ENCODE peak calls at places on chromosomes 6 and 20, in nine cellular contexts. P, E, M, H, U, B, Z, F and S are unnamed samples.

GRCh38 chr6:6752129-6752528 is 163.6 kb downstream of the LY86 start:
- DNase-seq in P (no peak), E (no peak), M (no peak), H (peak), U (no peak), B (no peak), Z (peak), F (no peak), S (no peak)

GRCh38 chr6:30231067-30231466 is 17.9 kb upstream of the TRIM26 start:
- DNase-seq in P (no peak), E (no peak), M (no peak), H (no peak), U (no peak), B (no peak), Z (no peak), F (no peak), S (no peak)

GRCh38 chr6:136508701-136509387 is 41.4 kb downstream of the MAP7 start:
- DNase-seq in P (no peak), E (no peak), M (no peak), H (peak), U (no peak), B (no peak), Z (no peak), F (peak), S (no peak)

GRCh38 chr6:52515219-52515960 is 61.5 kb downstream of the TRAM2 start:
- DNase-seq in P (no peak), E (no peak), M (no peak), H (no peak), U (no peak), B (no peak), Z (no peak), F (peak), S (no peak)

GRCh38 chr6:73728548-73729205 is 32.7 kb downstream of the CD109 start:
- DNase-seq in P (no peak), E (no peak), M (no peak), H (no peak), U (no peak), B (peak), Z (no peak), F (no peak), S (no peak)

GRCh38 chr6:116954938-116955337 is 77.9 kb downstream of the RFX6 start:
- DNase-seq in P (no peak), E (no peak), M (no peak), H (no peak), U (no peak), B (no peak), Z (peak), F (no peak), S (no peak)

GRCh38 chr6:41706876-41707564 is 28.4 kb downstream of the TFEB start:
- DNase-seq in P (no peak), E (peak), M (no peak), H (no peak), U (peak), B (peak), Z (no peak), F (no peak), S (no peak)

GRCh38 chr6:136987526-136987925 is 57.2 kb downstream of the IL20RA start:
- DNase-seq in P (no peak), E (no peak), M (no peak), H (no peak), U (no peak), B (no peak), Z (no peak), F (no peak), S (no peak)

GRCh38 chr6:105326838-105327745 is 75.8 kb downstream of the PREP start:
- DNase-seq in P (no peak), E (no peak), M (no peak), H (peak), U (no peak), B (no peak), Z (no peak), F (peak), S (peak)

GRCh38 chr20:50930139-50931047 is 844 bp downstream of the ADNP start:
- DNase-seq in P (no peak), E (peak), M (no peak), H (no peak), U (peak), B (no peak), Z (peak), F (peak), S (no peak)

GRCh38 chr6:123888779-123889513 is 85.3 kb downstream of the NKAIN2 start:
- DNase-seq in P (no peak), E (no peak), M (no peak), H (no peak), U (no peak), B (no peak), Z (no peak), F (no peak), S (no peak)

GRCh38 chr6:12265795-12266194 is 24.4 kb upstream of the EDN1 start:
- DNase-seq in P (no peak), E (no peak), M (no peak), H (peak), U (no peak), B (no peak), Z (no peak), F (no peak), S (peak)

GRCh38 chr6:46729810-46730342 is 5.3 kb downstream of the PLA2G7 start:
- DNase-seq in P (no peak), E (no peak), M (no peak), H (no peak), U (no peak), B (no peak), Z (no peak), F (no peak), S (no peak)

GRCh38 chr20:24485981-24486380 is 16.6 kb downstream of the SYNDIG1 start:
- DNase-seq in P (no peak), E (no peak), M (no peak), H (no peak), U (no peak), B (no peak), Z (no peak), F (no peak), S (no peak)

GRCh38 chr20:17941087-17941825 is 27.3 kb downstream of the SNX5 start:
- DNase-seq in P (no peak), E (no peak), M (no peak), H (no peak), U (no peak), B (no peak), Z (no peak), F (no peak), S (no peak)

GRCh38 chr20:10716855-10717254 is 43.1 kb upstream of the JAG1 start:
- DNase-seq in P (no peak), E (no peak), M (no peak), H (no peak), U (no peak), B (no peak), Z (no peak), F (no peak), S (no peak)

GRCh38 chr6:71047401-71047800 is 90.5 kb upstream of the B3GAT2 start:
- DNase-seq in P (no peak), E (no peak), M (no peak), H (no peak), U (no peak), B (no peak), Z (no peak), F (no peak), S (no peak)

GRCh38 chr6:19024737-19025136 is 637.6 kb downstream of the RNF144B start:
- DNase-seq in P (no peak), E (no peak), M (no peak), H (peak), U (no peak), B (no peak), Z (no peak), F (peak), S (peak)

GRCh38 chr6:110217255-110217654 is 37.0 kb downstream of the CDC40 start:
- DNase-seq in P (no peak), E (no peak), M (no peak), H (no peak), U (no peak), B (no peak), Z (no peak), F (peak), S (no peak)

GRCh38 chr20:10368702-10369041 is 65.3 kb downstream of the MKKS start:
- DNase-seq in P (no peak), E (no peak), M (no peak), H (no peak), U (no peak), B (no peak), Z (no peak), F (no peak), S (no peak)

GRCh38 chr6:89826029-89826528 is 3.6 kb upstream of the CASP8AP2 start:
- DNase-seq in P (no peak), E (no peak), M (no peak), H (no peak), U (no peak), B (no peak), Z (no peak), F (no peak), S (no peak)

GRCh38 chr20:2273634-2274302 is 22.0 kb upstream of the TGM3 start:
- DNase-seq in P (no peak), E (no peak), M (no peak), H (no peak), U (no peak), B (no peak), Z (no peak), F (no peak), S (no peak)

GRCh38 chr6:43705996-43706395 is 18.4 kb upstream of the MRPS18A start:
- DNase-seq in P (no peak), E (no peak), M (no peak), H (no peak), U (no peak), B (no peak), Z (no peak), F (no peak), S (no peak)

GRCh38 chr6:5125152-5126006 is 40.2 kb downstream of the PPP1R3G start:
- DNase-seq in P (no peak), E (no peak), M (no peak), H (peak), U (no peak), B (no peak), Z (no peak), F (peak), S (peak)

GRCh38 chr6:153727910-153728309 is 311.1 kb upstream of the OPRM1 start:
- DNase-seq in P (no peak), E (no peak), M (no peak), H (no peak), U (no peak), B (no peak), Z (no peak), F (no peak), S (no peak)

GRCh38 chr6:144285798-144286502 is 815 bp downstream of the UTRN start:
- DNase-seq in P (peak), E (peak), M (peak), H (peak), U (peak), B (peak), Z (peak), F (peak), S (peak)